ENCODE peak calls at places on chromosomes 12 and 14, in eight cellular contexts. One of them, this sample, is unnamed.

GRCh38 chr12:67365131-67365530 is 96.0 kb downstream of the CAND1 start:
- DNase-seq in OCI-LY7: no peak
- DNase-seq in gastrocnemius medialis: no peak
- DNase-seq in uterus: no peak
- DNase-seq in effector memory CD4-positive, alpha-beta T cell: no peak
- DNase-seq in upper lobe of right lung: no peak
- DNase-seq in breast epithelium: no peak
- DNase-seq in A549: no peak
- DNase-seq in this sample: no peak

GRCh38 chr12:65878540-65878939 is 54.3 kb downstream of the HMGA2 start:
- DNase-seq in OCI-LY7: no peak
- DNase-seq in gastrocnemius medialis: no peak
- DNase-seq in uterus: no peak
- DNase-seq in effector memory CD4-positive, alpha-beta T cell: no peak
- DNase-seq in upper lobe of right lung: no peak
- DNase-seq in breast epithelium: no peak
- DNase-seq in A549: no peak
- DNase-seq in this sample: no peak

GRCh38 chr12:7951671-7952070 is 15.7 kb upstream of the SLC2A3 start:
- DNase-seq in OCI-LY7: no peak
- DNase-seq in gastrocnemius medialis: no peak
- DNase-seq in uterus: no peak
- DNase-seq in effector memory CD4-positive, alpha-beta T cell: no peak
- DNase-seq in upper lobe of right lung: no peak
- DNase-seq in breast epithelium: no peak
- DNase-seq in A549: no peak
- DNase-seq in this sample: no peak

GRCh38 chr14:68800361-68800760 is 7.5 kb upstream of the ZFP36L1 start:
- DNase-seq in OCI-LY7: no peak
- DNase-seq in gastrocnemius medialis: no peak
- DNase-seq in uterus: no peak
- DNase-seq in effector memory CD4-positive, alpha-beta T cell: no peak
- DNase-seq in upper lobe of right lung: no peak
- DNase-seq in breast epithelium: no peak
- DNase-seq in A549: no peak
- DNase-seq in this sample: no peak

GRCh38 chr12:43148711-43149110 is 403.3 kb downstream of the ADAMTS20 start:
- DNase-seq in OCI-LY7: no peak
- DNase-seq in gastrocnemius medialis: no peak
- DNase-seq in uterus: no peak
- DNase-seq in effector memory CD4-positive, alpha-beta T cell: no peak
- DNase-seq in upper lobe of right lung: no peak
- DNase-seq in breast epithelium: no peak
- DNase-seq in A549: no peak
- DNase-seq in this sample: no peak

GRCh38 chr12:93722757-93723567 is 45.8 kb downstream of the CRADD start:
- DNase-seq in OCI-LY7: peak; percentile 5
- DNase-seq in gastrocnemius medialis: no peak
- DNase-seq in uterus: no peak
- DNase-seq in effector memory CD4-positive, alpha-beta T cell: no peak
- DNase-seq in upper lobe of right lung: no peak
- DNase-seq in breast epithelium: no peak
- DNase-seq in A549: no peak
- DNase-seq in this sample: no peak

GRCh38 chr12:108955225-108955835 is 65.5 kb downstream of the SVOP start:
- DNase-seq in OCI-LY7: no peak
- DNase-seq in gastrocnemius medialis: peak; percentile 43
- DNase-seq in uterus: no peak
- DNase-seq in effector memory CD4-positive, alpha-beta T cell: no peak
- DNase-seq in upper lobe of right lung: no peak
- DNase-seq in breast epithelium: no peak
- DNase-seq in A549: no peak
- DNase-seq in this sample: no peak

GRCh38 chr12:587551-588322 is 75.5 kb downstream of the NINJ2 start:
- DNase-seq in OCI-LY7: no peak
- DNase-seq in gastrocnemius medialis: no peak
- DNase-seq in uterus: no peak
- DNase-seq in effector memory CD4-positive, alpha-beta T cell: no peak
- DNase-seq in upper lobe of right lung: no peak
- DNase-seq in breast epithelium: no peak
- DNase-seq in A549: no peak
- DNase-seq in this sample: no peak

GRCh38 chr12:120265483-120266179 is at the start of gene PXN:
- DNase-seq in OCI-LY7: peak; percentile 86
- DNase-seq in gastrocnemius medialis: peak; percentile 86
- DNase-seq in uterus: peak; percentile 89
- DNase-seq in effector memory CD4-positive, alpha-beta T cell: peak; percentile 88
- DNase-seq in upper lobe of right lung: peak; percentile 94
- DNase-seq in breast epithelium: peak; percentile 86
- DNase-seq in A549: peak; percentile 76
- DNase-seq in this sample: peak; percentile 40
- H3K27ac ChIP-seq in OCI-LY7: no peak within 1 kb of the TSS
- H3K27ac ChIP-seq in gastrocnemius medialis: peak within 1 kb of the TSS; percentile 93
- H3K27ac ChIP-seq in uterus: peak within 1 kb of the TSS; percentile 97
- H3K27ac ChIP-seq in effector memory CD4-positive, alpha-beta T cell: peak within 1 kb of the TSS; percentile 87
- H3K27ac ChIP-seq in upper lobe of right lung: peak within 1 kb of the TSS; percentile 83
- H3K27ac ChIP-seq in breast epithelium: peak within 1 kb of the TSS; percentile 94
- H3K27ac ChIP-seq in A549: peak within 1 kb of the TSS; percentile 99
- H3K27ac ChIP-seq in this sample: peak within 1 kb of the TSS; percentile 75

DNA sequence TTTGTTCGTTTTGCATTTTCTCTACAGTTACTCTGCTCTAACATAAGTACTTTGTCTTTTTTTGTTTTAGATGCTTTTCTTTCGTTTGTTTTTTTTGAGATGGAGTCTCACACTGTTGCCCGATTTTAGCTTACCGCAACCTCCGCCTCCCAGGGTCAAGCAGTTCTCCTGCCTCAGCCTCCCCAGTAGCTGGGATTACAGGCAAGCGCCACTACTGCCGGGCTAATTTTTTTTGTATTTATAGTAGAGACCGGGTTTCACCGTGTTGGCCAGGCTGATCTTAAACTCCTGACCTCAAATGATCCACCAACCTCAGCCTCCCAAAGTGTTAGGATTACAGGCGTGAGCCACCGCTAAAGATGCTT is 2.7 kb downstream of the DIP2B start:
- DNase-seq in OCI-LY7: no peak
- DNase-seq in gastrocnemius medialis: no peak
- DNase-seq in uterus: no peak
- DNase-seq in effector memory CD4-positive, alpha-beta T cell: no peak
- DNase-seq in upper lobe of right lung: no peak
- DNase-seq in breast epithelium: no peak
- DNase-seq in A549: no peak
- DNase-seq in this sample: no peak
- H3K4me1 ChIP-seq in OCI-LY7: peaks cover 11% of the 10 kb centered on the region
- H3K4me1 ChIP-seq in gastrocnemius medialis: peaks cover 47% of the 10 kb centered on the region
- H3K4me1 ChIP-seq in uterus: no peaks in the 10 kb centered on the region
- H3K4me1 ChIP-seq in effector memory CD4-positive, alpha-beta T cell: peaks cover 40% of the 10 kb centered on the region
- H3K4me1 ChIP-seq in upper lobe of right lung: peaks cover 41% of the 10 kb centered on the region
- H3K4me1 ChIP-seq in breast epithelium: peaks cover 7% of the 10 kb centered on the region
- H3K4me1 ChIP-seq in A549: peaks cover 43% of the 10 kb centered on the region
- H3K4me1 ChIP-seq in this sample: peaks cover 37% of the 10 kb centered on the region

GRCh38 chr14:103111297-103111981 is 11.8 kb upstream of the TNFAIP2 start:
- DNase-seq in OCI-LY7: no peak
- DNase-seq in gastrocnemius medialis: no peak
- DNase-seq in uterus: no peak
- DNase-seq in effector memory CD4-positive, alpha-beta T cell: no peak
- DNase-seq in upper lobe of right lung: no peak
- DNase-seq in breast epithelium: no peak
- DNase-seq in A549: no peak
- DNase-seq in this sample: no peak
- H3K4me3 ChIP-seq in OCI-LY7: no peak overlapping the region
- H3K4me3 ChIP-seq in gastrocnemius medialis: no peak overlapping the region
- H3K4me3 ChIP-seq in uterus: no peak overlapping the region
- H3K4me3 ChIP-seq in effector memory CD4-positive, alpha-beta T cell: no peak overlapping the region
- H3K4me3 ChIP-seq in upper lobe of right lung: no peak overlapping the region
- H3K4me3 ChIP-seq in breast epithelium: no peak overlapping the region
- H3K4me3 ChIP-seq in A549: peak overlapping the region; percentile 27
- H3K4me3 ChIP-seq in this sample: no peak overlapping the region

DNA sequence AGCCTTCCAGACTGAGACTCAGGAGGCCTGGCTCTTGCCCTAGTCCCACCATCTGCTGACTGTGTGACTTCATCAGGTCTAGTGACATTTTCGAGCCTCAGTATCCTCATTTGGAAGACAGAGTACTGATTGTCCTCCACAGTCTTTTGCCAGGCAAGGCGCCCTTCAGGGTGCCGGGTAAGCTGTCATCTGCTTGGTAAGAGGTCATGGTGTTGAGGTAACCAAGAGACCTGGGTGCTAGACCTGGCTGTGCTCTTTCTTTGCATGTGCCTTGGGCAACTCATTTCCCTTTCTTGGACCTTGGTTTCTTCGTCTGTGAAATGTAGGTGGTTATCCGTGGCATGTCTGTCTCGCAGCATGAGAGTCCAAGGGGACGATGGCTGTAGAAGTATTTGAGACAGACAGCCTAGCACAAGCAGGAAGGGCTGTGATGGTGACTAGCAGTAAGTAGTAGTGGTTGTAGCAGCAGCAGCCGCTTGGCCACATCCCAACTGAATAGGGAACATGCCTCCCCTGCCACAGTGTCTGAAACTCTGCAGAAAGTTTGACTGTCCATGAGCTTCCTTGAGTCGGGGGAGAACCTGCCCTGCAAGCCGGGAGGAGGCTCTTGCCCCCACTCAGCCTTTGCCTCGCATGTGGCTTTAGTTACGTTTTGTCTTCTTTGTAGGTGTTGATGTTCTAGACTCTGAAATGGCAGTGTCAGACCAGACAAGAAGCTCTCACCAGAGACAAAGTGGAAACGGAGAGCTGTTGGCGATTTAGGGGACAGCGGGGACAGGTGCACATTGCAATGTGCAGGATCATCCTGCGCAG is 40.3 kb downstream of the EVL start:
- DNase-seq in OCI-LY7: no peak
- DNase-seq in gastrocnemius medialis: no peak
- DNase-seq in uterus: no peak
- DNase-seq in effector memory CD4-positive, alpha-beta T cell: no peak
- DNase-seq in upper lobe of right lung: no peak
- DNase-seq in breast epithelium: peak; percentile 15
- DNase-seq in A549: no peak
- DNase-seq in this sample: no peak
- H3K27ac ChIP-seq in OCI-LY7: no peak overlapping the region
- H3K27ac ChIP-seq in gastrocnemius medialis: no peak overlapping the region
- H3K27ac ChIP-seq in uterus: peak overlapping the region; percentile 68
- H3K27ac ChIP-seq in effector memory CD4-positive, alpha-beta T cell: peak overlapping the region; percentile 81
- H3K27ac ChIP-seq in upper lobe of right lung: no peak overlapping the region
- H3K27ac ChIP-seq in breast epithelium: peak overlapping the region; percentile 72
- H3K27ac ChIP-seq in A549: peak overlapping the region; percentile 49
- H3K27ac ChIP-seq in this sample: peak overlapping the region; percentile 62

GRCh38 chr12:56299853-56300643 is at the start of gene CS:
- DNase-seq in OCI-LY7: peak; percentile 100
- DNase-seq in gastrocnemius medialis: peak; percentile 99
- DNase-seq in uterus: peak; percentile 98
- DNase-seq in effector memory CD4-positive, alpha-beta T cell: peak; percentile 99
- DNase-seq in upper lobe of right lung: peak; percentile 99
- DNase-seq in breast epithelium: peak; percentile 99
- DNase-seq in A549: peak; percentile 94
- DNase-seq in this sample: peak; percentile 98
- H3K4me1 ChIP-seq in OCI-LY7: peaks cover 62% of the 10 kb centered on the region
- H3K4me1 ChIP-seq in gastrocnemius medialis: peaks cover 71% of the 10 kb centered on the region
- H3K4me1 ChIP-seq in uterus: no peaks in the 10 kb centered on the region
- H3K4me1 ChIP-seq in effector memory CD4-positive, alpha-beta T cell: peaks cover 32% of the 10 kb centered on the region
- H3K4me1 ChIP-seq in upper lobe of right lung: peaks cover 38% of the 10 kb centered on the region
- H3K4me1 ChIP-seq in breast epithelium: peaks cover 7% of the 10 kb centered on the region
- H3K4me1 ChIP-seq in A549: peaks cover 23% of the 10 kb centered on the region
- H3K4me1 ChIP-seq in this sample: peaks cover 49% of the 10 kb centered on the region

GRCh38 chr14:89141862-89142261 is 275.2 kb downstream of the FOXN3 start:
- DNase-seq in OCI-LY7: no peak
- DNase-seq in gastrocnemius medialis: no peak
- DNase-seq in uterus: no peak
- DNase-seq in effector memory CD4-positive, alpha-beta T cell: no peak
- DNase-seq in upper lobe of right lung: no peak
- DNase-seq in breast epithelium: no peak
- DNase-seq in A549: no peak
- DNase-seq in this sample: no peak
- H3K4me3 ChIP-seq in OCI-LY7: no peak overlapping the region
- H3K4me3 ChIP-seq in gastrocnemius medialis: no peak overlapping the region
- H3K4me3 ChIP-seq in uterus: no peak overlapping the region
- H3K4me3 ChIP-seq in effector memory CD4-positive, alpha-beta T cell: no peak overlapping the region
- H3K4me3 ChIP-seq in upper lobe of right lung: no peak overlapping the region
- H3K4me3 ChIP-seq in breast epithelium: no peak overlapping the region
- H3K4me3 ChIP-seq in A549: no peak overlapping the region
- H3K4me3 ChIP-seq in this sample: no peak overlapping the region

DNA sequence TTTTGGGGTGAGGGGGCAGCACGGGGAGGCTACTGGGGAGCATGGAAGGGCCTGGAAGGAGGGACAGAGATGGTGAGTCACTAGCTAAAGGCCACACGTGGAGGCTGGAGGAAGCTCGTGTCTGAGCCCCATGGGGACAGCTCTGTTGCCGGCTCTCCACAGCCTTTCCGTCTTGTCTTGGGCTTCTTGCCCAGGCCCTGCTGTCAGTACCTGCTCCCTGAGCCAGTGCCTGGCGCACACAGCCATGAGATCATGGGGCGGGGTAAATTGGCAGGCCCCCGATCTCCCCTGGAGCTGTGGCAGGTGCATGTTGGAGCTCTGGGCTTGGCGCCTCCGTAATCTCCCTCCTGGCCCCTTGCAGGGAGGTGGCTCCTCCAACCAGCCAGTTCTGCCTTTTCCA is 16.1 kb upstream of the KRT80 start:
- DNase-seq in OCI-LY7: no peak
- DNase-seq in gastrocnemius medialis: peak; percentile 85
- DNase-seq in uterus: no peak
- DNase-seq in effector memory CD4-positive, alpha-beta T cell: no peak
- DNase-seq in upper lobe of right lung: peak; percentile 69
- DNase-seq in breast epithelium: peak; percentile 93
- DNase-seq in A549: no peak
- DNase-seq in this sample: no peak
- H3K27ac ChIP-seq in OCI-LY7: no peak overlapping the region
- H3K27ac ChIP-seq in gastrocnemius medialis: peak overlapping the region; percentile 12
- H3K27ac ChIP-seq in uterus: no peak overlapping the region
- H3K27ac ChIP-seq in effector memory CD4-positive, alpha-beta T cell: no peak overlapping the region
- H3K27ac ChIP-seq in upper lobe of right lung: no peak overlapping the region
- H3K27ac ChIP-seq in breast epithelium: peak overlapping the region; percentile 80
- H3K27ac ChIP-seq in A549: peak overlapping the region; percentile 96
- H3K27ac ChIP-seq in this sample: no peak overlapping the region

GRCh38 chr12:124505001-124505818 is 62.2 kb downstream of the NCOR2 start:
- DNase-seq in OCI-LY7: no peak
- DNase-seq in gastrocnemius medialis: no peak
- DNase-seq in uterus: no peak
- DNase-seq in effector memory CD4-positive, alpha-beta T cell: no peak
- DNase-seq in upper lobe of right lung: no peak
- DNase-seq in breast epithelium: no peak
- DNase-seq in A549: no peak
- DNase-seq in this sample: no peak

GRCh38 chr12:124504273-124505000 is 63.0 kb downstream of the NCOR2 start:
- DNase-seq in OCI-LY7: no peak
- DNase-seq in gastrocnemius medialis: no peak
- DNase-seq in uterus: peak; percentile 76
- DNase-seq in effector memory CD4-positive, alpha-beta T cell: no peak
- DNase-seq in upper lobe of right lung: no peak
- DNase-seq in breast epithelium: no peak
- DNase-seq in A549: no peak
- DNase-seq in this sample: no peak

GRCh38 chr12:124507188-124508109 is 60.0 kb downstream of the NCOR2 start:
- DNase-seq in OCI-LY7: no peak
- DNase-seq in gastrocnemius medialis: peak; percentile 54
- DNase-seq in uterus: peak; percentile 62
- DNase-seq in effector memory CD4-positive, alpha-beta T cell: no peak
- DNase-seq in upper lobe of right lung: no peak
- DNase-seq in breast epithelium: no peak
- DNase-seq in A549: no peak
- DNase-seq in this sample: no peak

GRCh38 chr12:124506832-124507153 is 60.6 kb downstream of the NCOR2 start:
- DNase-seq in OCI-LY7: no peak
- DNase-seq in gastrocnemius medialis: no peak
- DNase-seq in uterus: no peak
- DNase-seq in effector memory CD4-positive, alpha-beta T cell: no peak
- DNase-seq in upper lobe of right lung: no peak
- DNase-seq in breast epithelium: no peak
- DNase-seq in A549: no peak
- DNase-seq in this sample: no peak

GRCh38 chr12:124506145-124506831 is 61.1 kb downstream of the NCOR2 start:
- DNase-seq in OCI-LY7: no peak
- DNase-seq in gastrocnemius medialis: peak; percentile 63
- DNase-seq in uterus: peak; percentile 87
- DNase-seq in effector memory CD4-positive, alpha-beta T cell: no peak
- DNase-seq in upper lobe of right lung: peak; percentile 87
- DNase-seq in breast epithelium: no peak
- DNase-seq in A549: no peak
- DNase-seq in this sample: no peak
- H3K4me1 ChIP-seq in OCI-LY7: no peaks in the 10 kb centered on the region
- H3K4me1 ChIP-seq in gastrocnemius medialis: peaks cover 70% of the 10 kb centered on the region
- H3K4me1 ChIP-seq in uterus: peaks cover 15% of the 10 kb centered on the region
- H3K4me1 ChIP-seq in effector memory CD4-positive, alpha-beta T cell: no peaks in the 10 kb centered on the region
- H3K4me1 ChIP-seq in upper lobe of right lung: peaks cover 54% of the 10 kb centered on the region
- H3K4me1 ChIP-seq in breast epithelium: peaks cover 74% of the 10 kb centered on the region
- H3K4me1 ChIP-seq in A549: peaks cover 24% of the 10 kb centered on the region
- H3K4me1 ChIP-seq in this sample: peaks cover 14% of the 10 kb centered on the region